ENCODE peak calls at places on chromosomes 7 and 10, in four cellular contexts. M is OCI-M1; E is effector CD4-positive, alpha-beta T cell; N is kidney tubule cell. W is an unnamed sample.
A peak's percentile ranks its signal among the peaks of the same experiment; 100 is the strongest.

GRCh38 chr10:70274643-70275042 is 9.2 kb downstream of the NPFFR1 start:
- DNase-seq in N (no peak), M (no peak), E (no peak), W (peak; percentile 83)

GRCh38 chr10:67815571-67816059 is 22.4 kb downstream of the DNAJC12 start:
- DNase-seq in N (peak; percentile 22), E (no peak), M (peak; percentile 90), W (no peak)

GRCh38 chr10:68897336-68897741 is 3.8 kb upstream of the DDX50 start:
- DNase-seq in M (peak; percentile 91), E (no peak), N (peak; percentile 69), W (peak; percentile 83)

GRCh38 chr7:6437251-6437650 is 10.5 kb downstream of the DAGLB start:
- DNase-seq in E (no peak), M (no peak), N (no peak), W (no peak)

GRCh38 chr10:75097666-75098285 is 13.7 kb upstream of the SAMD8 start:
- DNase-seq in E (no peak), N (no peak), M (peak; percentile 39), W (peak; percentile 33)

GRCh38 chr7:130960208-130960988 is 226.4 kb upstream of the KLF14 start:
- DNase-seq in N (peak; percentile 97), M (peak; percentile 82), E (peak; percentile 49), W (no peak)

GRCh38 chr7:35753761-35754603 is 46.9 kb upstream of the SEPTIN7 start:
- DNase-seq in M (peak; percentile 72), N (no peak), E (no peak), W (no peak)

GRCh38 chr10:299969-300368 is 164.7 kb downstream of the ZMYND11 start:
- DNase-seq in N (no peak), E (no peak), M (no peak), W (no peak)

GRCh38 chr10:71959526-71959925 is 4.7 kb upstream of the CHST3 start:
- DNase-seq in M (no peak), N (no peak), E (no peak), W (no peak)

GRCh38 chr7:141551080-141551772 is at the start of gene AGK:
- DNase-seq in N (peak; percentile 83), E (peak; percentile 50), M (peak; percentile 72), W (peak; percentile 69)

GRCh38 chr10:90288403-90288933 is 569.4 kb downstream of the HTR7 start:
- DNase-seq in N (peak; percentile 39), E (no peak), M (peak; percentile 76), W (no peak)

GRCh38 chr7:7884855-7885254 is 83.7 kb upstream of the GLCCI1 start:
- DNase-seq in E (no peak), M (no peak), N (peak; percentile 6), W (no peak)

GRCh38 chr7:147509859-147510542 is 1080.6 kb upstream of the C7orf33 start:
- DNase-seq in M (no peak), E (no peak), N (peak; percentile 48), W (no peak)

GRCh38 chr10:63421591-63421990 is 44.2 kb downstream of the JMJD1C start:
- DNase-seq in N (no peak), E (no peak), M (peak; percentile 88), W (no peak)

GRCh38 chr7:117087639-117088396 is 134.5 kb downstream of the ST7 start:
- DNase-seq in E (no peak), M (peak; percentile 40), N (no peak), W (no peak)

GRCh38 chr10:17206210-17206709 is 4.8 kb upstream of the TRDMT1 start:
- DNase-seq in E (peak; percentile 58), M (no peak), N (peak; percentile 94), W (peak; percentile 30)

W was measured in cerebellar cortex.